ENCODE peak calls at places on chromosomes 4 and X, in seven cellular contexts. E is H9, D is mesenchymal stem cell, F is IMR-90, N is mesendoderm, W is trophoblast cell, T is H1. Z is an unnamed sample.

GRCh38 chr4:2860391-2861348 is 17.0 kb downstream of the ADD1 start:
- DNase-seq in E (peak), D (peak), F (peak), N (peak), W (peak), T (peak), Z (no peak)

GRCh38 chr4:88697588-88698329 is at the start of gene NAP1L5:
- DNase-seq in E (peak), D (peak), F (peak), N (peak), W (peak), T (peak), Z (no peak)

GRCh38 chrX:130393451-130394074 is 8.1 kb upstream of the GPR119 start:
- DNase-seq in E (peak), D (peak), F (peak), N (peak), W (peak), T (peak), Z (no peak)

GRCh38 chrX:64792598-64793337 is 183.5 kb downstream of the ZC4H2 start:
- DNase-seq in E (peak), D (no peak), F (no peak), N (peak), W (no peak), T (peak), Z (no peak)

GRCh38 chr4:15781427-15782095 is 3.4 kb downstream of the CD38 start:
- DNase-seq in E (no peak), D (no peak), F (no peak), N (no peak), W (no peak), T (no peak), Z (no peak)

GRCh38 chr4:77931452-77932135 is 69.0 kb downstream of the MRPL1 start:
- DNase-seq in E (no peak), D (peak), F (peak), N (no peak), W (no peak), T (no peak), Z (no peak)

GRCh38 chrX:153459976-153460375 is 10.4 kb downstream of the HAUS7 start:
- DNase-seq in E (no peak), D (peak), F (peak), N (peak), W (peak), T (no peak), Z (no peak)

GRCh38 chr4:2570036-2570435 is 33.6 kb downstream of the FAM193A start:
- DNase-seq in E (no peak), D (no peak), F (no peak), N (no peak), W (peak), T (no peak), Z (no peak)

GRCh38 chr4:138859249-138859648 is 156.3 kb upstream of the NOCT start:
- DNase-seq in E (no peak), D (no peak), F (no peak), N (no peak), W (no peak), T (no peak), Z (no peak)

GRCh38 chr4:110467400-110467799 is 8.6 kb upstream of the ENPEP start:
- DNase-seq in E (no peak), D (no peak), F (no peak), N (no peak), W (no peak), T (no peak), Z (no peak)

GRCh38 chrX:50813843-50814661 is at the start of gene SHROOM4:
- DNase-seq in E (peak), D (peak), F (peak), N (peak), W (no peak), T (peak), Z (peak)

GRCh38 chrX:17986440-17986839 is 125.3 kb upstream of the RAI2 start:
- DNase-seq in E (no peak), D (no peak), F (no peak), N (no peak), W (peak), T (no peak), Z (no peak)

GRCh38 chr4:122705035-122705434 is 27.5 kb upstream of the BBS12 start:
- DNase-seq in E (no peak), D (no peak), F (no peak), N (no peak), W (no peak), T (no peak), Z (no peak)

GRCh38 chr4:155564880-155565279 is 101.8 kb upstream of the GUCY1A1 start:
- DNase-seq in E (no peak), D (no peak), F (no peak), N (no peak), W (no peak), T (no peak), Z (no peak)

GRCh38 chr4:26804451-26804850 is 56.2 kb upstream of the STIM2 start:
- DNase-seq in E (peak), D (no peak), F (no peak), N (no peak), W (no peak), T (no peak), Z (no peak)

GRCh38 chrX:146224442-146224841 is 406.8 kb downstream of the SLITRK2 start:
- DNase-seq in E (no peak), D (no peak), F (no peak), N (peak), W (no peak), T (no peak), Z (no peak)

GRCh38 chr4:9808077-9808476 is 26.6 kb downstream of the DRD5 start:
- DNase-seq in E (no peak), D (no peak), F (no peak), N (no peak), W (no peak), T (no peak), Z (no peak)

GRCh38 chr4:31294655-31295054 is 574.5 kb downstream of the PCDH7 start:
- DNase-seq in E (no peak), D (no peak), F (no peak), N (no peak), W (no peak), T (no peak), Z (no peak)

GRCh38 chrX:55908685-55909212 is 191.2 kb downstream of the RRAGB start:
- DNase-seq in E (peak), D (peak), F (no peak), N (peak), W (peak), T (peak), Z (peak)

GRCh38 chr4:6909113-6909969 is at the start of gene TBC1D14:
- DNase-seq in E (peak), D (peak), F (peak), N (peak), W (peak), T (peak), Z (peak)

GRCh38 chr4:6906046-6906445 is 3.6 kb upstream of the TBC1D14 start:
- DNase-seq in E (no peak), D (no peak), F (no peak), N (no peak), W (no peak), T (no peak), Z (no peak)

GRCh38 chrX:74924449-74925209 is 623 bp downstream of the NEXMIF start:
- DNase-seq in E (peak), D (peak), F (no peak), N (peak), W (peak), T (peak), Z (peak)

GRCh38 chr4:124067031-124067430 is 645.5 kb downstream of the ANKRD50 start:
- DNase-seq in E (no peak), D (no peak), F (peak), N (no peak), W (no peak), T (no peak), Z (no peak)

GRCh38 chr4:124065941-124066340 is 646.6 kb downstream of the ANKRD50 start:
- DNase-seq in E (no peak), D (no peak), F (no peak), N (no peak), W (no peak), T (no peak), Z (no peak)

GRCh38 chr4:124066579-124066978 is 646.0 kb downstream of the ANKRD50 start:
- DNase-seq in E (no peak), D (no peak), F (peak), N (no peak), W (no peak), T (no peak), Z (no peak)

DNA sequence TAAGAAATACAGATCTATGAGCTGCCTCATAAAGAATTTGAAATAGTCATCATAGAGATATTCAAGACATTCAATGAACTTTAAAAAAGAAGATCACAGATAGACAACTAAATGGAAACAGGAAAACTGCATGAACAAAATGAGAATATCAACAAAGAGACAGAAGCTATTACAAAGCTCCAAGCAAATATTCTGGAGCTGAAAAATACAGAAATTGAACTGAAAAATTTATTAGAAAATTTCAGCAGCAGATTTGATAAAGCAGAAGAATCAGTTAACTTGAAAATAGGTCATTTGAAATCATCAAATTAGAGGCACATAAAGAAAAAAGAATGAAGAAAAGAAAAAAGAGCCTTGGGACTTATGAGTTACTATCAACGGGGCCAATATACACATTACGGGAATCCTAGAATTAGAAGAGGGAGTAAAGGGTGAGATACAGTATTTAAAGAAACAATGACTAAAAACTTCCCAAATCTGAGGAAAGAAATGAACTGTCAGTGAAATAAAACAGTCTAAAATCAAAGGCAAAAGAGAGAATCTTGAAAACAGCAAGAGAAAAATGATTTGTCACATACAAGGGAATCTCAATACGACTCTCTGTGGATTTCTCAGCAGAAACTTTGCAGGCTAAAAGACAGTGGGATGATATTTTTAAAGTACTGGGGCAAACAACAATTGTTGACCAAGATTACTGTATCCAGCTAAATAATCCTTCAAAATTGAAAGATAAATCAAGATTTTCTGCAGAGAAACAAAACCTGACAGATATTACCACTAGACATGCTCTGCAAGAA is 641.6 kb downstream of the ANKRD50 start:
- DNase-seq in E (no peak), D (no peak), F (peak), N (no peak), W (no peak), T (no peak), Z (no peak)
- H3K18ac ChIP-seq in E (no peak), D (no peak), F (no peak), N (no peak), W (no peak), T (no peak), Z (no peak)

DNA sequence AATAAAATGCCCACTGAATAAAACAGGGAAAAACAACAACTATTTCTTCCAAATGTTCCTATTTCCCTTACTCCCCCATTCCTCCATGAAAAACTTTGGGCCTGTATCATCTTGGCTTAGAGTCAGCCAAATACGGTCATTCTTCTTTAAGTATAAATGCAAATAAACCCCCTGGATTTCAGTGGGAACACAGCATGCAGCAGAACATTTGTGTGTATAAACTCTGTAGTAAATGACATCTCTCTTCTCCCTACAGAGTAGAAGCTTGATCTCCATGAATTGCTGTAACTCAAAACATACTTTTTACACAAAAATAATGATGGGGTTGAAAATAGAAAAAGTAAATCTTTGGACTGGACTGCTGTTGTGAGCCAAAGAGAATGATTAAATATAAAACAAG is 30.9 kb downstream of the TSPAN5 start:
- DNase-seq in E (no peak), D (no peak), F (no peak), N (no peak), W (no peak), T (no peak), Z (no peak)
- H2AK5ac ChIP-seq in E (no peak), D (no peak), F (peak), N (no peak), W (no peak), T (no peak), Z (no peak)

DNA sequence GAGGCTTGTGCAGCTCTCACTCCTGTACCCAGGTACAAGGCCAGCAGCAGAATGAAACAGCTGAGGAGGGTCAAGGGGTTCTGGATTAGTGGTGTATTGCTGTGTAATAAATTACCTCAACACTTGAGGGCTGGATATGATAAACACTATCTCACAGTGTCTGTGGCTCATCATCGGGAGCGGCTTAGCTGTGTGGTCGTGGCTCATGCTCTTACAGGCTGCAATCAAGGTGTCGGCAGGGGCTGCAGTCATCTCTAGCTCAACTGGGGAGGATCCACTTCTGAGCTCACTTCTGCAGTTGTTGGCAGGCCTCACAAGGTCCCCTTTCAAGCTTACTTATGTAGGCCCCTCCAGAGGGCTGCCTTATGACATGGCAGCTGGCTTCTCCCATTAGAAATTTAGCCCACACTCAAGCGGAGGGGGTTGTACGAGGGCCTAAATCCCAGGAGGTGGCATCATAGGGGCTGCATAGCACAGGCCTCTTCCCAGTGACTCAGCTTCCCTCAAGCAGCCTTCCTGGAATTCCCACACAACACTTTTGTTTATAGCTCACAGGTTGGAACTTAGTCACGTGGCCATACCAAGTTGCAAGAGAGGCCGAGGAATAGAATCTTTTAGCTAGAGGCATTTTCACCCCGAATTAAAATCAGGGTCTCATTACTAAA is 148.2 kb upstream of the RPS6KA3 start:
- DNase-seq in E (no peak), D (peak), F (peak), N (peak), W (peak), T (no peak), Z (no peak)
- H3K18ac ChIP-seq in E (no peak), D (peak), F (no peak), N (no peak), W (no peak), T (no peak), Z (no peak)

DNA sequence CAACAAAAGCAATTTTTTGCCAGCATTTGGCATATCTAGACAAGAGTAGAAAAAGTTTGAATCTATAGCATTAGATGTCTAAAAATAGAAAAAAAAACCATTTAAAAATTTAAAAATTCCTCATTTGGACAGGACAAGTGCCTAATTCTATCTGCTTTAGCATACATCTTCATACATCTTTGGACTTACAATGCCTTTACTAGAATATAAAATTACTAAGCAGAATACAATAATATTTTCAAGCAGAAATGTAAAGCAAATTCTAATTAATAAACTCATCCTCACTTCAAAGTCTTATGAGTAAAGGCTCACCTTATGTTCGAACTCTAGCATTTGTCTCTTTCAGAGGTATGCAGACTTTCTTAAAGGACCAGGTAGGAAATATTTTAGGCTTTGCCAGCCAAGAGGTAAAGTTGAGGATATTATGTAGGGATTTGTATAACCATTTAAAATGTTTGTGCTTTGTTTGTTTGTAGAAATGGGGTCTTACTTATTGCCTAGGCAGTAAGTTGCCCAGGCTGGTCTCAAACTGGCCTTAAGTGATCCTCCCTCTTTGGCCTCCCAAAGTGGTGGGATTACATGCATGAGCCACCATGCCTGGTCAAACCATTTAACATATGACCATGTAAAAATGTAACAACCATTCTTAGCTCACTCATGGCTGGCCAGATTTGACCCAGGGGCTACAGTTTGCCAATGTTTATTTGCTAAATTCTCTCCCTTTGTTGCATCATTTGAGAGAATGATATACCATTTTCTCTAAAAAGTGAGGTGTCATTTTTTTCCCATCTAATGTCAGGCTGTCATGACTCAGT is 29.1 kb downstream of the UGDH start:
- DNase-seq in E (no peak), D (no peak), F (no peak), N (no peak), W (no peak), T (peak), Z (no peak)
- H2AK5ac ChIP-seq in E (no peak), D (no peak), F (no peak), N (no peak), W (no peak), T (no peak), Z (no peak)

DNA sequence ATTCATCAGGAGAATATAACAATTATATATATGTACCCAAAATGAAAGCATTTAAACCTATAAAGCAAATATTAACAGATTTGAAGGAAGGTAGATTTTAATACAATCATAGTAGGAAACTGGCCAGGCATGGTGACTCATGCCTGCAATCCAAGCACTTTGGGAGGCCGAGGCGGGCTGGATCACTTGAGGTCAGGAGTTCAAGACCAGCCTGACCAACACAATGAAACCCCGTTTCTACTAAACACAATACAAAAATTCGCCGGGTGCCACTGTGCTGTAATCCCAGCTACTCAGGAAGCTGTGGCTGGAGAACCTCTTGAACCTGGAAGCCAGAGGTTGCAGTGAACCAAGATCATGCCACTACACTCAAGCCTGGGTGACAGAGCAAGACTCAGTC is 118.3 kb downstream of the KCNIP4 start:
- DNase-seq in E (no peak), D (no peak), F (no peak), N (no peak), W (no peak), T (no peak), Z (no peak)
- H3K18ac ChIP-seq in E (no peak), D (no peak), F (no peak), N (no peak), W (no peak), T (no peak), Z (no peak)